ENCODE peak calls at places on chromosomes 16 and 17, in eight cellular contexts. K, O, T, B, U, Q, J and L are unnamed samples.

GRCh38 chr17:32482568-32483320 is 4.0 kb upstream of the CDK5R1 start:
- DNase-seq in K (no peak), O (no peak), T (no peak), B (no peak), U (no peak), Q (no peak), J (no peak), L (no peak)

GRCh38 chr17:31596382-31597323 is 205.2 kb downstream of the RAB11FIP4 start:
- DNase-seq in K (peak), O (peak), T (peak), B (peak), U (peak), Q (peak), J (no peak), L (peak)

GRCh38 chr17:80612997-80613731 is 68.5 kb downstream of the RPTOR start:
- DNase-seq in K (no peak), O (no peak), T (no peak), B (no peak), U (no peak), Q (no peak), J (no peak), L (no peak)

GRCh38 chr16:89388536-89388935 is 101.8 kb downstream of the ANKRD11 start:
- DNase-seq in K (no peak), O (no peak), T (no peak), B (no peak), U (no peak), Q (no peak), J (no peak), L (no peak)

GRCh38 chr17:29840884-29841283 is 89.1 kb downstream of the SSH2 start:
- DNase-seq in K (no peak), O (no peak), T (peak), B (no peak), U (no peak), Q (no peak), J (no peak), L (no peak)

GRCh38 chr17:82356028-82356427 is 3.0 kb upstream of the TEX19 start:
- DNase-seq in K (peak), O (no peak), T (peak), B (no peak), U (no peak), Q (no peak), J (no peak), L (no peak)

GRCh38 chr16:2477327-2477726 is 2.4 kb downstream of the TBC1D24 start:
- DNase-seq in K (no peak), O (no peak), T (no peak), B (no peak), U (no peak), Q (no peak), J (no peak), L (no peak)

GRCh38 chr16:48611329-48612137 is 1.6 kb upstream of the N4BP1 start:
- DNase-seq in K (peak), O (no peak), T (no peak), B (peak), U (no peak), Q (no peak), J (no peak), L (no peak)

GRCh38 chr16:7405166-7405565 is 72.5 kb downstream of the RBFOX1 start:
- DNase-seq in K (peak), O (peak), T (no peak), B (no peak), U (peak), Q (no peak), J (no peak), L (peak)

GRCh38 chr17:31869797-31870568 is 10.9 kb upstream of the COPRS start:
- DNase-seq in K (no peak), O (no peak), T (no peak), B (no peak), U (no peak), Q (no peak), J (no peak), L (no peak)

GRCh38 chr17:9984768-9985167 is 79.7 kb upstream of the RCVRN start:
- DNase-seq in K (no peak), O (no peak), T (no peak), B (no peak), U (no peak), Q (no peak), J (no peak), L (no peak)

GRCh38 chr17:42409467-42410351 is 13.3 kb downstream of the CAVIN1 start:
- DNase-seq in K (peak), O (no peak), T (peak), B (no peak), U (no peak), Q (peak), J (no peak), L (no peak)

GRCh38 chr17:68892193-68892592 is 63.0 kb downstream of the ABCA8 start:
- DNase-seq in K (no peak), O (no peak), T (no peak), B (no peak), U (no peak), Q (no peak), J (no peak), L (no peak)
- TF ChIP-seq CTCF in K (no peak), O (no peak), T (no peak), B (no peak), U (no peak), Q (no peak), J (no peak), L (no peak)

GRCh38 chr16:77951788-77952187 is 70.6 kb upstream of the CLEC3A start:
- DNase-seq in K (no peak), O (peak), T (no peak), B (peak), U (no peak), Q (no peak), J (no peak), L (no peak)
- TF ChIP-seq CTCF in K (peak), O (peak), T (peak), B (no peak), U (peak), Q (peak), J (peak), L (peak)

GRCh38 chr17:57948169-57948554 is 7.0 kb downstream of the CUEDC1 start:
- DNase-seq in K (peak), O (no peak), T (no peak), B (no peak), U (no peak), Q (no peak), J (no peak), L (no peak)

GRCh38 chr17:57949649-57950048 is 5.6 kb downstream of the CUEDC1 start:
- DNase-seq in K (peak), O (no peak), T (peak), B (no peak), U (peak), Q (no peak), J (no peak), L (no peak)

GRCh38 chr17:57947369-57947768 is 7.8 kb downstream of the CUEDC1 start:
- DNase-seq in K (no peak), O (no peak), T (no peak), B (no peak), U (no peak), Q (no peak), J (no peak), L (no peak)

GRCh38 chr17:57946798-57947358 is 8.3 kb downstream of the CUEDC1 start:
- DNase-seq in K (peak), O (no peak), T (peak), B (peak), U (no peak), Q (peak), J (no peak), L (no peak)

DNA sequence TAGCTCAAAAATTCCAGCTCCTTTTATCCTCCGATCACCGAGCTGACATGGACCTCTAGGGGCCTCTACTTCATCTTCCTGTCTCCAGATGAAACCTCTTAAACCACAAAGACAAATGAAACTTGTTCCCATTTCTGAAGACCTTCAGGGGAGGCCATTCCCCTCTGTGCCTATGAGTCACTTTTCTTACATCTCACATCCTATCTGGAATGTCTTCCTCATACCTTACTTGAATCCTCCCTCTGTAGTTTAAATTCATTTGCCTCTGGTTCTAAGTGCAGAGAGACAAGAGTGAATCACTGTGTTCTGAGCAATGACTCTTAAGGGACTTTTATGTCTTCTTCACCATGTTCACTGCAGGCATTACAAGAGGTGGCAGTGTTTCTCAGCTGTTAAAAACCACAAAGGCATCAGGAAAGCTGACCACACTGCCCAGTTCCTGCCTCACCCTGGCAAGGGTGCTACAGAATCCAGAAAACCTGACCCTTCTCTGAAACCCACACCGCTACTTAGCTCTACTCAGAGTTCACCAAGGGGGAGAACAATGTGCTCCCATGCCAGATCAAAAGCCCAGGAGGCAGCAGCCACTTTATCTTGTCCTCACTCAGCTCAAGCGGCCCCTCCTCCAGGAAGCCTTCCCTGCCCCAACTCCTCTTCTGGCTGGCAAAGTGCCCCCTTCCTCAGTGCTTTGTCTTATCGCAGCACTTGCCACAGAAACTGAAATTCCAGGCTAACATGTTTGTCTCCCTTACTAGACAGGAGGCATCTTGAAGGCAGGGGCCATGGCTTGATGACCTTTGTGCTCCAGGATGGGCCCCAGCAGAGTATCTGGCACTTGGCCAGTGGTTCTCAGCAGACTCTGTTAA is 6.4 kb downstream of the CUEDC1 start:
- DNase-seq in K (peak), O (no peak), T (peak), B (no peak), U (no peak), Q (peak), J (no peak), L (no peak)
- TF ChIP-seq CTCF in K (peak), O (no peak), T (peak), B (no peak), U (no peak), Q (no peak), J (no peak), L (no peak)

GRCh38 chr16:895371-895770 is 75.4 kb downstream of the LMF1 start:
- DNase-seq in K (no peak), O (no peak), T (no peak), B (no peak), U (no peak), Q (no peak), J (no peak), L (no peak)
- TF ChIP-seq CTCF in K (no peak), O (no peak), T (no peak), B (no peak), U (no peak), Q (no peak), J (no peak), L (no peak)

GRCh38 chr17:2123467-2124251 is 68.8 kb downstream of the HIC1 start:
- DNase-seq in K (no peak), O (peak), T (peak), B (peak), U (no peak), Q (no peak), J (no peak), L (no peak)
- TF ChIP-seq CTCF in K (peak), O (no peak), T (peak), B (no peak), U (no peak), Q (no peak), J (no peak), L (no peak)

GRCh38 chr17:66043419-66043818 is 148.5 kb downstream of the CEP112 start:
- DNase-seq in K (no peak), O (no peak), T (no peak), B (no peak), U (no peak), Q (no peak), J (no peak), L (no peak)

GRCh38 chr17:66038125-66038524 is 153.8 kb downstream of the CEP112 start:
- DNase-seq in K (no peak), O (no peak), T (no peak), B (no peak), U (no peak), Q (no peak), J (no peak), L (no peak)

GRCh38 chr17:66044083-66044482 is 147.8 kb downstream of the CEP112 start:
- DNase-seq in K (no peak), O (no peak), T (no peak), B (no peak), U (no peak), Q (no peak), J (no peak), L (no peak)

GRCh38 chr17:66040402-66040801 is 151.5 kb downstream of the CEP112 start:
- DNase-seq in K (peak), O (peak), T (no peak), B (no peak), U (no peak), Q (no peak), J (no peak), L (no peak)
- TF ChIP-seq CTCF in K (no peak), O (peak), T (no peak), B (no peak), U (no peak), Q (no peak), J (peak), L (no peak)

DNA sequence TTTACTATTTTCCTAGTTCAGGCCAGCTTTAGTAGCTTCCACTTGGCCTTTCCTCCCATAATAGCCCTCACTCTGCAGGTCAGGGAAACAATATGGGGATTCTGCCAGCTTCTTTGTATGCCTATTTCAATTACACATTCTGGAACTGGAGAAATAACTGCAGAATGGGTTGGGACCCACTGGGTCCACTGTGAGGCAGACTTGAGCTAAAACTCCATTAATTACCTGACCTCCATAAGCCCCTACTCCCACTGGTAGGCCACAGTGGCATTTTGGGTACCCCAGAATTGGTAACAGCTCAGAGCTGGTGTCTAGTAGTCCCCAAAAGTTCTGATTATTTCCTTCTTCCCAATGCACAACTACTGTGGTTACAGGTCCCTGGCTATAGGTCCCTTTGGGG is 16.7 kb upstream of the TENT4B start:
- DNase-seq in K (no peak), O (no peak), T (no peak), B (no peak), U (no peak), Q (no peak), J (no peak), L (no peak)
- TF ChIP-seq CTCF in K (no peak), O (peak), T (no peak), B (no peak), U (no peak), Q (no peak), J (no peak), L (no peak)